ENCODE peak calls at places on chromosomes 6 and 20, in ten cellular contexts. L, A, J, K, M, E, C, O, T and D are unnamed samples.

GRCh38 chr20:46568570-46569129 is 18.2 kb upstream of the OCSTAMP start:
- DNase-seq in J (peak), L (peak), A (peak), T (peak), E (peak), O (no peak), M (peak), K (peak), C (no peak), D (peak)

GRCh38 chr6:43559328-43559727 is 16.5 kb downstream of the XPO5 start:
- DNase-seq in M (no peak), C (no peak), E (no peak), L (no peak), J (no peak), K (no peak), A (no peak), O (no peak), T (no peak), D (no peak)

GRCh38 chr20:35305682-35306556 is 13.7 kb upstream of the FAM83C start:
- DNase-seq in O (peak), K (no peak), T (peak), E (peak), A (no peak), C (peak), M (no peak), J (peak), L (no peak), D (peak)

GRCh38 chr6:27911953-27912446 is at the start of gene OR2B2:
- DNase-seq in M (no peak), L (no peak), T (no peak), K (no peak), J (no peak), E (no peak), A (no peak), C (no peak), O (no peak), D (no peak)

GRCh38 chr6:38168126-38168525 is 348.6 kb downstream of the ZFAND3 start:
- DNase-seq in T (no peak), K (no peak), O (no peak), J (no peak), E (no peak), C (no peak), M (no peak), A (no peak), L (no peak), D (no peak)

GRCh38 chr6:166595949-166596348 is 9.5 kb upstream of the RAMACL start:
- DNase-seq in J (no peak), C (no peak), M (no peak), T (no peak), K (no peak), O (no peak), E (no peak), L (no peak), A (no peak), D (no peak)

GRCh38 chr6:116210750-116211425 is 43.0 kb downstream of the TSPYL4 start:
- DNase-seq in O (no peak), C (no peak), J (peak), L (peak), A (no peak), M (no peak), T (no peak), E (no peak), K (no peak), D (no peak)

GRCh38 chr6:15443119-15443518 is 197.2 kb downstream of the JARID2 start:
- DNase-seq in M (no peak), T (no peak), L (no peak), O (peak), A (no peak), K (no peak), J (no peak), E (no peak), C (no peak), D (no peak)

GRCh38 chr6:2989332-2990178 is 10.1 kb upstream of the NQO2 start:
- DNase-seq in O (peak), T (peak), C (peak), A (no peak), L (peak), J (peak), E (peak), M (no peak), K (peak), D (peak)

GRCh38 chr6:7647504-7647903 is 57.5 kb downstream of the SNRNP48 start:
- DNase-seq in O (no peak), A (no peak), E (no peak), L (no peak), M (no peak), J (no peak), K (no peak), T (no peak), C (no peak), D (no peak)

GRCh38 chr6:47592466-47592865 is 105.9 kb upstream of the ADGRF4 start:
- DNase-seq in L (no peak), C (no peak), K (no peak), T (no peak), E (no peak), M (no peak), A (no peak), O (no peak), J (no peak), D (no peak)

GRCh38 chr6:93474733-93475179 is 55.4 kb upstream of the EPHA7 start:
- DNase-seq in M (no peak), A (no peak), E (no peak), O (no peak), T (peak), L (no peak), C (no peak), J (no peak), K (no peak), D (no peak)

GRCh38 chr6:96059586-96059985 is 43.8 kb downstream of the FUT9 start:
- DNase-seq in T (no peak), M (no peak), A (no peak), J (no peak), E (no peak), C (no peak), K (no peak), O (no peak), L (no peak), D (no peak)

GRCh38 chr6:80610821-80611220 is 504.4 kb downstream of the BCKDHB start:
- DNase-seq in E (no peak), C (no peak), L (no peak), M (no peak), T (no peak), A (no peak), K (no peak), J (no peak), O (no peak), D (no peak)

GRCh38 chr6:41336824-41337223 is 1.4 kb downstream of the NCR2 start:
- DNase-seq in K (no peak), O (no peak), C (peak), M (no peak), T (no peak), J (no peak), E (no peak), A (no peak), L (no peak), D (no peak)

GRCh38 chr6:3326981-3327380 is 68.2 kb downstream of the PSMG4 start:
- DNase-seq in J (no peak), T (no peak), L (no peak), E (peak), A (no peak), M (no peak), C (no peak), O (no peak), K (peak), D (no peak)

DNA sequence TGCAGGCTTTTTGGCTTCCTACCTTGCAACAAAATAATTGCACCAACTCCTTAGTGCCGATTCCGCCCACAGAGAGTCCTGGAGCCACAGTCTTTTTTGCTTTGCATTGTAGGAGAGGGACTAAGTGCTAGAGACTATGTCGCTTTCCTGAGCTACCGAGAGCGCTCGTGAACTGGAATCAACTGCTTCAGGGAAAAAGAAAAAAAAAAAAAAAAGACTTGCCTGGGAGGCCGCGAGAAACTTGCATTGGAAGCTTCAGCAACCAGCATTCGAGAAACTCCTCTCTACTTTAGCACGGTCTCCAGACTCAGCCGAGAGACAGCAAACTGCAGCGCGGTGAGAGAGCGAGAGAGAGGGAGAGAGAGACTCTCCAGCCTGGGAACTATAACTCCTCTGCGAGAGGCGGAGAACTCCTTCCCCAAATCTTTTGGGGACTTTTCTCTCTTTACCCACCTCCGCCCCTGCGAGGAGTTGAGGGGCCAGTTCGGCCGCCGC is 423 bp downstream of the SOX4 start:
- DNase-seq in L (peak), O (no peak), A (no peak), K (no peak), M (no peak), E (peak), J (no peak), T (peak), C (peak), D (no peak)
- H3K27ac ChIP-seq in L (peak), O (peak), A (peak), K (peak), M (peak), E (peak), J (peak), T (peak), C (peak), D (peak)

GRCh38 chr20:3164043-3164762 is 4.5 kb upstream of the FASTKD5 start:
- DNase-seq in L (no peak), O (no peak), K (no peak), A (no peak), C (no peak), E (no peak), M (no peak), T (no peak), J (no peak), D (peak)
- H3K27ac ChIP-seq in L (no peak), O (no peak), K (no peak), A (no peak), C (no peak), E (no peak), M (no peak), T (no peak), J (no peak), D (no peak)

GRCh38 chr20:56783826-56784225 is 154.7 kb downstream of the TFAP2C start:
- DNase-seq in T (no peak), L (no peak), M (no peak), E (no peak), C (no peak), J (no peak), K (no peak), A (no peak), O (no peak), D (no peak)

GRCh38 chr20:56778765-56779195 is 149.7 kb downstream of the TFAP2C start:
- DNase-seq in J (no peak), T (no peak), K (peak), A (no peak), C (peak), E (no peak), L (peak), O (no peak), M (no peak), D (no peak)

GRCh38 chr20:56781108-56781739 is 152.1 kb downstream of the TFAP2C start:
- DNase-seq in T (no peak), J (peak), C (no peak), O (no peak), A (no peak), K (peak), E (no peak), M (no peak), L (no peak), D (peak)

GRCh38 chr20:56779452-56780143 is 150.5 kb downstream of the TFAP2C start:
- DNase-seq in A (no peak), O (no peak), M (no peak), C (no peak), L (no peak), J (no peak), T (no peak), K (peak), E (no peak), D (no peak)

GRCh38 chr20:56780266-56780665 is 151.2 kb downstream of the TFAP2C start:
- DNase-seq in E (no peak), J (no peak), C (no peak), L (no peak), K (peak), M (no peak), O (no peak), A (no peak), T (no peak), D (no peak)
- H3K27ac ChIP-seq in E (no peak), J (no peak), C (no peak), L (no peak), K (no peak), M (no peak), O (no peak), A (no peak), T (peak), D (no peak)

DNA sequence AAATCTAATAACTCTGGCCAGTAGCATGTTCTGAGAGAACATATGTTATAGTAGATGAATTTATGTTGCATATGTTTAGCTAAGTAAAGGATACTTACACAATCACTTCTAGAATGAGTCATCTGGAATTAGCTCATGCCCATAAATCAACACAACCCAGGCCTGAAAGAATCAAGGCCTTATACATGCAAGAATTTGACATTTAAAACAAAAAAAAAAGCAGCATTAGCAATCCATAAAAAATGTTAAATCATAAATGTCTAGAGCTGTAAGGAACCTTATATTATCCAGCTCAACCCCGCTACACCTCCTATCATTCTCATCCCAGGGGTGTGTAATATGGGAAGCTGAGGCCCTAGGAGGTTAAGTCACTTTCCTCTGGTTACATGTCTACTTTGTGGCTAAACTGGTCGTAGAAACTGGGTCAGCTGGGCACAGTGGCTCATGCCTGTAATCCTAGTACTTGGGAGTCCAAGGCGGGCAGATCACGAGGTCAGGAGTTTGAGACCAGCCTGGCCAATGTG is 105.2 kb upstream of the CARMIL1 start:
- DNase-seq in L (no peak), T (no peak), A (no peak), M (no peak), J (no peak), C (no peak), K (no peak), O (peak), E (no peak), D (peak)
- H3K27ac ChIP-seq in L (no peak), T (peak), A (no peak), M (no peak), J (no peak), C (peak), K (peak), O (peak), E (peak), D (no peak)

DNA sequence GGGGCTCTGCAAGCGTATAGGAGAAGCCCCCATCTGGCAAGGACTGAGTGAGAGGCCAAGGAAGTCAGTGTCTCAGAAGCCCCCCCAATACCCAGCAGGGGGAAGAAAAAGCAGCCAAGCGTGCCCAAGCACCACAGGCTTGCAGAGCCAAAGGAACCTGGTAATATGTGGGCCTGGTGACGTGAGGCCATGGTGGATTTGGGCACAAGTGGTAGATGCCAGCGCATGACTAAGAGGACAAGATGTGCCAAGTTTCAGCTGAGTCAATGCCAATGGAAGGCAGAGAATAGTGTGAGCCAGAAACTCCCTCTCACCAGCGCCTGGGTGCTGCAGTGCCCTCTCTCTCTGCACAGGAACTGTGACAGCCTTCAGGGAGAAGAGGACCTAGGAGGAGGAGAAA is 110.0 kb downstream of the QRSL1 start:
- DNase-seq in T (no peak), O (no peak), M (no peak), E (peak), L (peak), A (peak), C (no peak), J (peak), K (peak), D (peak)
- H3K27ac ChIP-seq in T (no peak), O (no peak), M (no peak), E (peak), L (no peak), A (peak), C (no peak), J (no peak), K (no peak), D (no peak)

DNA sequence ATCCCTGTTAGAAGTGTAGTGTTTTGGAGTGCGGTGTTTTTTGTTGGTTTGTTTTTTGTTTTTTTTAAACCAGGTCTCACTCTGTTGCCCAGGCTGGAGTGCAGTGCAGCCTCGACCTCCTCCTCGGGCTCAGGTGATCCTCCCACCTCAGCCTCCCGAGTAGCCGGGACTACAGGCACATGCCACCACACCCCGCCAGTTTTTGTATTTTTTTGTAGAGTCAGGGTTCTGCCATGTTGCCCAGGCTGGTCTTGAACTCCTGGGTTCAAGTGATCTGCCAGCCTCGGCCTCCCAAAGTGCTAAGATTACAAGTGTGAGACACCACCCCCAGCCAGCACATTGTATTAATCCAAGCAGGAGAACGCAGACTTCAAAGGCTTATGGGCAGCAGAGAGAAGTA is 1.3 kb upstream of the TOP1 start:
- DNase-seq in E (no peak), M (no peak), C (no peak), J (no peak), O (no peak), A (no peak), T (no peak), K (no peak), L (no peak), D (no peak)
- H3K27ac ChIP-seq in E (no peak), M (no peak), C (no peak), J (no peak), O (no peak), A (no peak), T (no peak), K (no peak), L (no peak), D (no peak)

GRCh38 chr6:25014806-25015560 is 79.2 kb upstream of the RIPOR2 start:
- DNase-seq in O (peak), A (no peak), J (no peak), M (no peak), K (no peak), L (no peak), T (no peak), C (no peak), E (no peak), D (no peak)

GRCh38 chr6:25017486-25017885 is 81.7 kb upstream of the RIPOR2 start:
- DNase-seq in E (no peak), T (no peak), A (no peak), M (no peak), K (no peak), C (no peak), J (no peak), O (no peak), L (no peak), D (no peak)

GRCh38 chr6:25017932-25018581 is 82.3 kb upstream of the RIPOR2 start:
- DNase-seq in C (no peak), L (peak), M (no peak), E (peak), T (peak), O (no peak), A (no peak), J (peak), K (peak), D (peak)

GRCh38 chr6:25014375-25014774 is 78.6 kb upstream of the RIPOR2 start:
- DNase-seq in J (no peak), K (no peak), C (no peak), O (no peak), L (no peak), M (no peak), E (no peak), T (no peak), A (no peak), D (no peak)

GRCh38 chr6:25016311-25016710 is 80.6 kb upstream of the RIPOR2 start:
- DNase-seq in J (no peak), T (no peak), K (no peak), C (no peak), O (no peak), A (no peak), L (no peak), E (no peak), M (no peak), D (no peak)
- H3K27ac ChIP-seq in J (no peak), T (peak), K (peak), C (no peak), O (no peak), A (no peak), L (no peak), E (no peak), M (no peak), D (peak)

GRCh38 chr6:139852067-139852466 is 477.6 kb upstream of the CITED2 start:
- DNase-seq in E (no peak), M (no peak), J (no peak), T (no peak), L (no peak), O (no peak), C (no peak), K (no peak), A (no peak), D (no peak)

GRCh38 chr6:139852484-139853140 is 478.2 kb upstream of the CITED2 start:
- DNase-seq in E (no peak), C (no peak), A (no peak), K (no peak), J (no peak), L (no peak), M (no peak), T (peak), O (peak), D (no peak)

GRCh38 chr6:139853302-139853992 is 479.0 kb upstream of the CITED2 start:
- DNase-seq in M (no peak), L (no peak), T (peak), A (no peak), K (no peak), J (no peak), E (no peak), C (no peak), O (peak), D (no peak)

GRCh38 chr6:139847322-139847797 is 472.9 kb upstream of the CITED2 start:
- DNase-seq in K (no peak), A (no peak), L (no peak), E (no peak), M (no peak), T (no peak), O (no peak), J (no peak), C (no peak), D (no peak)

DNA sequence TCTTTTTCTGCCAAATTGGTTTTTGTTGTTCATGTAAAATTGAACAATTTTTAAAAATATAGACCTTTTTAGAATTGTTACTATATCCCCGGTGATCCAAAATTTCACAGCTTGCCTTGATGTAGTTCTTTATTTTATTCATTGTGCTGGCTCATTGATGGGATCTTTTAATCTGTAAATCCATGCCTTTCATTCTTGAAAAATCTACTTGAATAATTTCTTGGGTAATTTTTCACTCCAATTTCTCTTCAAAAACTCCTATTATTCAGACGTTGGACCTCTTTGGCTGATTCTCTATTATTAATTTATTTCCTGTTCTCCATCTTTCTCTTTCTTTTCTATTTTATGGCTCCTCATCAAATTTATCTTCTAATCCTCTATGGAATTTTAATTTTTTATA is 476.1 kb upstream of the CITED2 start:
- DNase-seq in C (no peak), O (no peak), K (no peak), E (no peak), A (no peak), M (no peak), J (no peak), T (no peak), L (no peak), D (no peak)
- H3K27ac ChIP-seq in C (no peak), O (no peak), K (no peak), E (no peak), A (no peak), M (no peak), J (no peak), T (no peak), L (no peak), D (no peak)

DNA sequence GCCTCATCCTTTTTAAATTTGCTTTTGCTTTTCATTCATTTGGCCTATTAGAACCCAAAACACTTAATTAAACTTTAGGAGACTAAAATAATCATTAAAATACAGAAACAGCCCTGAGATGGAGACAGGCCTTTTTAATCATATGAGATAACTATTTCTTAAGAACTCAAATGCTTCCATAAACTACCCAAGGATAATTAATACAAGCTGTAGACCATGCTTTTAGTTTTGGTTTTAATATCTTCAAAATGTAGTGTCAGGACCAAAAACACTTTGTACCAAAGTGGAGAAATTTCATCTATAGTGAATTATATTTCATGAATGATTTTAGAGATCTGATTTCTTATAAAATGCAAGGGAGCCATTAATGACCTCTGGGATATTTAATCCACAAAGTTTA is 166.4 kb downstream of the KIF6 start:
- DNase-seq in O (no peak), L (no peak), K (no peak), C (no peak), J (no peak), M (no peak), T (no peak), A (no peak), E (no peak), D (no peak)
- H3K27ac ChIP-seq in O (no peak), L (no peak), K (no peak), C (no peak), J (no peak), M (no peak), T (no peak), A (no peak), E (no peak), D (no peak)